ENCODE peak calls at places on chromosomes 13 and 19, in eight cellular contexts. One of them, this sample, is unnamed.

GRCh38 chr19:18904334-18905057 is 8.5 kb upstream of the CERS1 start:
- DNase-seq in psoas muscle: no peak
- DNase-seq in mesothelial cell of epicardium: no peak
- DNase-seq in foreskin keratinocyte: no peak
- DNase-seq in stimulated activated CD4-positive, alpha-beta T cell treated with anti-CD3 and anti-CD28 coated beads, Interleukin-1b, Interleukin-23, amount 100 ng/mL, for 24 hours: no peak
- DNase-seq in SK-N-DZ: no peak
- DNase-seq in stimulated activated effector memory CD8-positive, alpha-beta T cell treated with anti-CD3 and anti-CD28 coated beads, Interleukin-12 subunit alpha, Interleukin-12 subunit beta, amount 100 ng/mL, for 72 hours: no peak
- DNase-seq in stimulated activated naive CD8-positive, alpha-beta T cell treated with anti-CD3 and anti-CD28 coated beads, Interleukin-15, Interleukin-2, amounts not matched to agents 100 U/mL and 50 U/mL, for 24 hours: no peak
- DNase-seq in this sample: no peak

GRCh38 chr19:7869910-7870511 is 4.2 kb downstream of the PRR36 start:
- DNase-seq in stimulated activated naive CD8-positive, alpha-beta T cell treated with anti-CD3 and anti-CD28 coated beads, Interleukin-15, Interleukin-2, amounts not matched to agents 100 U/mL and 50 U/mL, for 24 hours: peak
- DNase-seq in stimulated activated CD4-positive, alpha-beta T cell treated with anti-CD3 and anti-CD28 coated beads, Interleukin-1b, Interleukin-23, amount 100 ng/mL, for 24 hours: no peak
- DNase-seq in foreskin keratinocyte: no peak
- DNase-seq in psoas muscle: peak
- DNase-seq in SK-N-DZ: no peak
- DNase-seq in mesothelial cell of epicardium: peak
- DNase-seq in stimulated activated effector memory CD8-positive, alpha-beta T cell treated with anti-CD3 and anti-CD28 coated beads, Interleukin-12 subunit alpha, Interleukin-12 subunit beta, amount 100 ng/mL, for 72 hours: no peak
- DNase-seq in this sample: no peak

GRCh38 chr19:11221082-11221598 is 18.3 kb upstream of the ANGPTL8 start:
- DNase-seq in psoas muscle: no peak
- DNase-seq in mesothelial cell of epicardium: no peak
- DNase-seq in stimulated activated naive CD8-positive, alpha-beta T cell treated with anti-CD3 and anti-CD28 coated beads, Interleukin-15, Interleukin-2, amounts not matched to agents 100 U/mL and 50 U/mL, for 24 hours: no peak
- DNase-seq in foreskin keratinocyte: no peak
- DNase-seq in SK-N-DZ: no peak
- DNase-seq in stimulated activated effector memory CD8-positive, alpha-beta T cell treated with anti-CD3 and anti-CD28 coated beads, Interleukin-12 subunit alpha, Interleukin-12 subunit beta, amount 100 ng/mL, for 72 hours: no peak
- DNase-seq in stimulated activated CD4-positive, alpha-beta T cell treated with anti-CD3 and anti-CD28 coated beads, Interleukin-1b, Interleukin-23, amount 100 ng/mL, for 24 hours: no peak
- DNase-seq in this sample: no peak

GRCh38 chr13:113058988-113059850 is 46.4 kb upstream of the F7 start:
- DNase-seq in stimulated activated effector memory CD8-positive, alpha-beta T cell treated with anti-CD3 and anti-CD28 coated beads, Interleukin-12 subunit alpha, Interleukin-12 subunit beta, amount 100 ng/mL, for 72 hours: no peak
- DNase-seq in foreskin keratinocyte: no peak
- DNase-seq in stimulated activated naive CD8-positive, alpha-beta T cell treated with anti-CD3 and anti-CD28 coated beads, Interleukin-15, Interleukin-2, amounts not matched to agents 100 U/mL and 50 U/mL, for 24 hours: no peak
- DNase-seq in mesothelial cell of epicardium: no peak
- DNase-seq in psoas muscle: no peak
- DNase-seq in SK-N-DZ: no peak
- DNase-seq in stimulated activated CD4-positive, alpha-beta T cell treated with anti-CD3 and anti-CD28 coated beads, Interleukin-1b, Interleukin-23, amount 100 ng/mL, for 24 hours: no peak
- DNase-seq in this sample: no peak

GRCh38 chr13:28739376-28739775 is 20.6 kb upstream of the SLC46A3 start:
- DNase-seq in mesothelial cell of epicardium: no peak
- DNase-seq in SK-N-DZ: no peak
- DNase-seq in stimulated activated naive CD8-positive, alpha-beta T cell treated with anti-CD3 and anti-CD28 coated beads, Interleukin-15, Interleukin-2, amounts not matched to agents 100 U/mL and 50 U/mL, for 24 hours: no peak
- DNase-seq in stimulated activated CD4-positive, alpha-beta T cell treated with anti-CD3 and anti-CD28 coated beads, Interleukin-1b, Interleukin-23, amount 100 ng/mL, for 24 hours: no peak
- DNase-seq in psoas muscle: no peak
- DNase-seq in stimulated activated effector memory CD8-positive, alpha-beta T cell treated with anti-CD3 and anti-CD28 coated beads, Interleukin-12 subunit alpha, Interleukin-12 subunit beta, amount 100 ng/mL, for 72 hours: no peak
- DNase-seq in foreskin keratinocyte: no peak
- DNase-seq in this sample: no peak

GRCh38 chr13:52010890-52011689 is at the start of gene ATP7B:
- DNase-seq in SK-N-DZ: peak
- DNase-seq in stimulated activated effector memory CD8-positive, alpha-beta T cell treated with anti-CD3 and anti-CD28 coated beads, Interleukin-12 subunit alpha, Interleukin-12 subunit beta, amount 100 ng/mL, for 72 hours: no peak
- DNase-seq in psoas muscle: no peak
- DNase-seq in foreskin keratinocyte: no peak
- DNase-seq in stimulated activated naive CD8-positive, alpha-beta T cell treated with anti-CD3 and anti-CD28 coated beads, Interleukin-15, Interleukin-2, amounts not matched to agents 100 U/mL and 50 U/mL, for 24 hours: peak
- DNase-seq in mesothelial cell of epicardium: peak
- DNase-seq in stimulated activated CD4-positive, alpha-beta T cell treated with anti-CD3 and anti-CD28 coated beads, Interleukin-1b, Interleukin-23, amount 100 ng/mL, for 24 hours: peak
- DNase-seq in this sample: peak

GRCh38 chr13:19252381-19252780 is 70.8 kb upstream of the TUBA3C start:
- DNase-seq in SK-N-DZ: no peak
- DNase-seq in stimulated activated naive CD8-positive, alpha-beta T cell treated with anti-CD3 and anti-CD28 coated beads, Interleukin-15, Interleukin-2, amounts not matched to agents 100 U/mL and 50 U/mL, for 24 hours: no peak
- DNase-seq in psoas muscle: no peak
- DNase-seq in foreskin keratinocyte: no peak
- DNase-seq in stimulated activated effector memory CD8-positive, alpha-beta T cell treated with anti-CD3 and anti-CD28 coated beads, Interleukin-12 subunit alpha, Interleukin-12 subunit beta, amount 100 ng/mL, for 72 hours: no peak
- DNase-seq in stimulated activated CD4-positive, alpha-beta T cell treated with anti-CD3 and anti-CD28 coated beads, Interleukin-1b, Interleukin-23, amount 100 ng/mL, for 24 hours: no peak
- DNase-seq in mesothelial cell of epicardium: no peak
- DNase-seq in this sample: no peak

GRCh38 chr13:50990540-50991506 is 81.2 kb downstream of the RNASEH2B start:
- DNase-seq in foreskin keratinocyte: no peak
- DNase-seq in stimulated activated CD4-positive, alpha-beta T cell treated with anti-CD3 and anti-CD28 coated beads, Interleukin-1b, Interleukin-23, amount 100 ng/mL, for 24 hours: no peak
- DNase-seq in mesothelial cell of epicardium: no peak
- DNase-seq in psoas muscle: peak
- DNase-seq in SK-N-DZ: peak
- DNase-seq in stimulated activated naive CD8-positive, alpha-beta T cell treated with anti-CD3 and anti-CD28 coated beads, Interleukin-15, Interleukin-2, amounts not matched to agents 100 U/mL and 50 U/mL, for 24 hours: no peak
- DNase-seq in stimulated activated effector memory CD8-positive, alpha-beta T cell treated with anti-CD3 and anti-CD28 coated beads, Interleukin-12 subunit alpha, Interleukin-12 subunit beta, amount 100 ng/mL, for 72 hours: no peak
- DNase-seq in this sample: no peak

GRCh38 chr13:43195551-43195950 is 172.2 kb downstream of the DNAJC15 start:
- DNase-seq in stimulated activated effector memory CD8-positive, alpha-beta T cell treated with anti-CD3 and anti-CD28 coated beads, Interleukin-12 subunit alpha, Interleukin-12 subunit beta, amount 100 ng/mL, for 72 hours: no peak
- DNase-seq in SK-N-DZ: no peak
- DNase-seq in foreskin keratinocyte: no peak
- DNase-seq in stimulated activated naive CD8-positive, alpha-beta T cell treated with anti-CD3 and anti-CD28 coated beads, Interleukin-15, Interleukin-2, amounts not matched to agents 100 U/mL and 50 U/mL, for 24 hours: no peak
- DNase-seq in stimulated activated CD4-positive, alpha-beta T cell treated with anti-CD3 and anti-CD28 coated beads, Interleukin-1b, Interleukin-23, amount 100 ng/mL, for 24 hours: no peak
- DNase-seq in psoas muscle: no peak
- DNase-seq in mesothelial cell of epicardium: no peak
- DNase-seq in this sample: no peak

GRCh38 chr19:29928831-29929230 is 13.2 kb upstream of the URI1 start:
- DNase-seq in SK-N-DZ: no peak
- DNase-seq in foreskin keratinocyte: no peak
- DNase-seq in mesothelial cell of epicardium: no peak
- DNase-seq in stimulated activated CD4-positive, alpha-beta T cell treated with anti-CD3 and anti-CD28 coated beads, Interleukin-1b, Interleukin-23, amount 100 ng/mL, for 24 hours: no peak
- DNase-seq in stimulated activated effector memory CD8-positive, alpha-beta T cell treated with anti-CD3 and anti-CD28 coated beads, Interleukin-12 subunit alpha, Interleukin-12 subunit beta, amount 100 ng/mL, for 72 hours: no peak
- DNase-seq in stimulated activated naive CD8-positive, alpha-beta T cell treated with anti-CD3 and anti-CD28 coated beads, Interleukin-15, Interleukin-2, amounts not matched to agents 100 U/mL and 50 U/mL, for 24 hours: no peak
- DNase-seq in psoas muscle: no peak
- DNase-seq in this sample: no peak

GRCh38 chr13:24307211-24308067 is 1.9 kb upstream of the C1QTNF9 start:
- DNase-seq in psoas muscle: no peak
- DNase-seq in stimulated activated effector memory CD8-positive, alpha-beta T cell treated with anti-CD3 and anti-CD28 coated beads, Interleukin-12 subunit alpha, Interleukin-12 subunit beta, amount 100 ng/mL, for 72 hours: no peak
- DNase-seq in mesothelial cell of epicardium: no peak
- DNase-seq in stimulated activated CD4-positive, alpha-beta T cell treated with anti-CD3 and anti-CD28 coated beads, Interleukin-1b, Interleukin-23, amount 100 ng/mL, for 24 hours: no peak
- DNase-seq in stimulated activated naive CD8-positive, alpha-beta T cell treated with anti-CD3 and anti-CD28 coated beads, Interleukin-15, Interleukin-2, amounts not matched to agents 100 U/mL and 50 U/mL, for 24 hours: no peak
- DNase-seq in SK-N-DZ: no peak
- DNase-seq in foreskin keratinocyte: no peak
- DNase-seq in this sample: no peak

GRCh38 chr13:33285420-33286124 is at the start of gene STARD13:
- DNase-seq in foreskin keratinocyte: peak
- DNase-seq in SK-N-DZ: peak
- DNase-seq in stimulated activated CD4-positive, alpha-beta T cell treated with anti-CD3 and anti-CD28 coated beads, Interleukin-1b, Interleukin-23, amount 100 ng/mL, for 24 hours: no peak
- DNase-seq in stimulated activated naive CD8-positive, alpha-beta T cell treated with anti-CD3 and anti-CD28 coated beads, Interleukin-15, Interleukin-2, amounts not matched to agents 100 U/mL and 50 U/mL, for 24 hours: peak
- DNase-seq in psoas muscle: peak
- DNase-seq in mesothelial cell of epicardium: peak
- DNase-seq in stimulated activated effector memory CD8-positive, alpha-beta T cell treated with anti-CD3 and anti-CD28 coated beads, Interleukin-12 subunit alpha, Interleukin-12 subunit beta, amount 100 ng/mL, for 72 hours: no peak
- DNase-seq in this sample: peak

GRCh38 chr13:98447881-98448641 is 128.8 kb downstream of the STK24 start:
- DNase-seq in SK-N-DZ: peak
- DNase-seq in mesothelial cell of epicardium: no peak
- DNase-seq in stimulated activated CD4-positive, alpha-beta T cell treated with anti-CD3 and anti-CD28 coated beads, Interleukin-1b, Interleukin-23, amount 100 ng/mL, for 24 hours: no peak
- DNase-seq in stimulated activated effector memory CD8-positive, alpha-beta T cell treated with anti-CD3 and anti-CD28 coated beads, Interleukin-12 subunit alpha, Interleukin-12 subunit beta, amount 100 ng/mL, for 72 hours: no peak
- DNase-seq in stimulated activated naive CD8-positive, alpha-beta T cell treated with anti-CD3 and anti-CD28 coated beads, Interleukin-15, Interleukin-2, amounts not matched to agents 100 U/mL and 50 U/mL, for 24 hours: peak
- DNase-seq in psoas muscle: no peak
- DNase-seq in foreskin keratinocyte: no peak
- DNase-seq in this sample: peak

GRCh38 chr19:30274987-30275386 is 97.2 kb upstream of the ZNF536 start:
- DNase-seq in stimulated activated CD4-positive, alpha-beta T cell treated with anti-CD3 and anti-CD28 coated beads, Interleukin-1b, Interleukin-23, amount 100 ng/mL, for 24 hours: no peak
- DNase-seq in SK-N-DZ: no peak
- DNase-seq in stimulated activated naive CD8-positive, alpha-beta T cell treated with anti-CD3 and anti-CD28 coated beads, Interleukin-15, Interleukin-2, amounts not matched to agents 100 U/mL and 50 U/mL, for 24 hours: no peak
- DNase-seq in psoas muscle: no peak
- DNase-seq in stimulated activated effector memory CD8-positive, alpha-beta T cell treated with anti-CD3 and anti-CD28 coated beads, Interleukin-12 subunit alpha, Interleukin-12 subunit beta, amount 100 ng/mL, for 72 hours: no peak
- DNase-seq in mesothelial cell of epicardium: no peak
- DNase-seq in foreskin keratinocyte: no peak
- DNase-seq in this sample: no peak